ENCODE peak calls at places on chromosomes 7 and 10, in ten cellular contexts. K is fibroblast of lung, A is Karpas-422, Z is K562, E is GM23248, X is IMR-90, U is mammary epithelial cell, Y is neural progenitor cell, C is astrocyte, L is neuronal stem cell. T is an unnamed sample.

GRCh38 chr10:77583527-77583926 is 54.1 kb downstream of the KCNMA1 start:
- DNase-seq in A (no peak), U (peak; percentile 72), C (no peak), L (no peak), K (no peak), X (no peak), Y (no peak), Z (no peak), E (no peak), T (no peak)

GRCh38 chr10:95377950-95378349 is 87.1 kb upstream of the PDLIM1 start:
- DNase-seq in L (no peak), E (no peak), Z (no peak), X (no peak), Y (no peak), C (no peak), A (no peak), U (no peak), K (no peak), T (no peak)

GRCh38 chr7:134820295-134820694 is 40.9 kb downstream of the CALD1 start:
- DNase-seq in X (no peak), A (no peak), C (no peak), E (no peak), K (no peak), U (no peak), L (no peak), Y (no peak), Z (no peak), T (no peak)

GRCh38 chr7:140276001-140276400 is 99.2 kb upstream of the KDM7A start:
- DNase-seq in E (no peak), K (no peak), L (no peak), A (no peak), X (no peak), C (no peak), Z (no peak), Y (no peak), U (no peak), T (no peak)

GRCh38 chr7:117941138-117941810 is 68.0 kb upstream of the CTTNBP2 start:
- DNase-seq in X (peak; percentile 1), Y (no peak), C (no peak), K (peak; percentile 62), A (no peak), L (no peak), U (no peak), Z (peak; percentile 48), E (peak; percentile 0), T (peak; percentile 71)

GRCh38 chr7:132653364-132653930 is 77.2 kb upstream of the PLXNA4 start:
- DNase-seq in X (no peak), Y (no peak), K (no peak), U (no peak), E (no peak), Z (no peak), L (no peak), C (no peak), A (peak; percentile 55), T (peak; percentile 39)

GRCh38 chr7:110399421-110399820 is 691.5 kb upstream of the LRRN3 start:
- DNase-seq in Z (no peak), A (no peak), L (no peak), Y (no peak), X (peak; percentile 31), K (peak; percentile 36), C (no peak), U (no peak), E (peak; percentile 2), T (no peak)

GRCh38 chr7:158003441-158004122 is 584.0 kb downstream of the PTPRN2 start:
- DNase-seq in Y (no peak), X (no peak), A (no peak), K (no peak), C (no peak), E (no peak), U (no peak), Z (no peak), L (no peak), T (peak; percentile 57)

GRCh38 chr7:153943428-153944370 is 108.5 kb upstream of the DPP6 start:
- DNase-seq in A (no peak), K (no peak), X (no peak), Z (no peak), E (no peak), C (no peak), L (peak; percentile 12), U (no peak), Y (peak; percentile 28), T (no peak)
- H2AFZ ChIP-seq in A (no peak overlapping the region), K (no peak overlapping the region), X (no peak overlapping the region), Z (no peak overlapping the region), E (no peak overlapping the region), C (no peak overlapping the region), L (no peak overlapping the region), U (no peak overlapping the region), Y (peak overlapping the region; percentile 31), T (no peak overlapping the region)

DNA sequence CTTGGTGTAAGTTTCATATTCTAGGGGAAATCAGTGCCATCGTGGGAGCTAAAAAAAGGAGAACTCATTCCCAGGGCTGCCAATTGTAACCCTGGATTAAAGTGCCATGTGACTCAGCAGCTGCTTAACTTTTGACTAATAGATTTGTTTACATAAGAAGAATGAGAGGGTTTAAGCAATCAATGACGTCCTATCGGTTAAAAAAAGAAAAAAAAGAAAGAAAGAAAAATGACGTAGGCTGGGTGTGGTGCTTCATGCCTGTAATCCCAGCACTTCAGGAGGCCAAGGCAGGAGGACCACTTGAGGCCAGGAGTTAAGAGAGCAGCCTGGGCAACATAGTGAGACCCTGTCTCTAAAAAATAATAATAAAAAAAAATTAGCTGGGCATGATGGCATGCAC is 116.2 kb upstream of the AFAP1L2 start:
- DNase-seq in A (no peak), L (no peak), Y (no peak), K (peak; percentile 95), X (peak; percentile 92), C (peak; percentile 85), Z (no peak), U (peak; percentile 95), E (peak; percentile 84), T (no peak)
- H3K9ac ChIP-seq in A (no peak overlapping the region), L (no peak overlapping the region), Y (no peak overlapping the region), K (no peak overlapping the region), X (no peak overlapping the region), C (peak overlapping the region; percentile 3), Z (no peak overlapping the region), U (no peak overlapping the region), E (no peak overlapping the region), T (no peak overlapping the region)

DNA sequence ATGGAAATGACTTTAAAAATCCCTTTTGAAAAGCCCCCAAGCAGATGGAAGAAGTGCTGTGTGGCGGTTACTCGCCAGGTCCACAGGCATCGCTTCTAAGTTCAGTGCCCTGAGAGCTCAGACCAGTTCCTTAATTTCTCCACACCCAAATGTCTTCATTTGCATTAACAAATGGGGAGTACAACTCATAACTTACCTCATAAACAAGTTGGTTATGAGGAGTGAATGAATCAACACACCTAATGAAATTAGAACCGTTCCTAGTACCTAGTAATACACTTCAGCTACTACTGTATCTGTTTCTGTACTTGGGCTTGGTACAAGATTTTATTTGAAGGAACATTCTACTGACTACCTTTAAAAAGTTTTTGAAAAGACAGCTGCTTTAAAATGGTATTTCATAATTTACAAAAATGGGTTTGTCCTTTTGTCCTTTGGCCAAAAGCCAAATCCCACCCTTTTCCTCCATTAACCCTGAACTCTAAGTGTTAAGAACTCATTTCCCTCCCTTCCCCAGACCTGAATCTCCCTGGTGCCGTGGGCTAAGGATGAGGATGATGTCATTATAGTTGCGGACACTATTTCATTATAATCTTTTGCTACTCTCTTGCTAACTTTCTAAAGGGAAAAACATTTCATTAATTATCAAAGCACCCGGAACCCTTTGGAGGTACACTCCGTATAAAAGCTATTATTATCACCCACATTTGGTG is 221.5 kb upstream of the CELF2 start:
- DNase-seq in C (no peak), X (peak; percentile 38), U (no peak), E (peak; percentile 70), L (no peak), A (no peak), K (peak; percentile 73), Y (no peak), Z (no peak), T (no peak)
- H3K4me1 ChIP-seq in C (peaks cover 59% of the 10 kb centered on the region), X (peaks cover 25% of the 10 kb centered on the region), U (peaks cover 50% of the 10 kb centered on the region), E (peaks cover 46% of the 10 kb centered on the region), L (peaks cover 7% of the 10 kb centered on the region), A (no peaks in the 10 kb centered on the region), K (peaks cover 21% of the 10 kb centered on the region), Y (peaks cover 33% of the 10 kb centered on the region), Z (no peaks in the 10 kb centered on the region), T (no peaks in the 10 kb centered on the region)

DNA sequence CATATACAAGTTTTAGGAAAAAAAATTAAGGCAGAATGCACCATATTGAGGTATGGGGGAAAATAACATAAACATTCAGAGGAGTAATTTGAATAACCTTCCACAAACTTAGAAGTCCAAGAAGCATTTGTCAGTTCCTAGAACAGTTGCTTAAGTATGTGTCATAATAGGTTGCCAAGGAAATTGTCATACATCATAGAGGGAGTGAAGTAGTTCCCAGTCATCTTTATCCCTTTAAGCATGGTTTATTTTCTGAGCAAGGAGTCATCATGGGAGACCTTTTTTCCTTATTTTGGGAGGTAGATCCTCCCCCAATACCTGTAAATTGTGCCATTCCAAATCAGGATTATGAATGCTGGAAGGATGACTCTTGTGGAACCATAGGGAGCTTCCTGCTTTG is at the start of gene SSMEM1:
- DNase-seq in E (peak; percentile 92), Y (no peak), U (peak; percentile 69), K (peak; percentile 72), X (peak; percentile 84), L (no peak), Z (peak; percentile 77), A (no peak), C (peak; percentile 59), T (no peak)
- H2AFZ ChIP-seq in E (peak within 1 kb of the TSS; percentile 67), Y (no peak within 1 kb of the TSS), U (no peak within 1 kb of the TSS), K (no peak within 1 kb of the TSS), X (no peak within 1 kb of the TSS), L (peak within 1 kb of the TSS; percentile 46), Z (peak within 1 kb of the TSS; percentile 87), A (peak within 1 kb of the TSS; percentile 43), C (peak within 1 kb of the TSS; percentile 33), T (no peak within 1 kb of the TSS)

GRCh38 chr10:97683556-97684357 is 3.3 kb downstream of the AVPI1 start:
- DNase-seq in Y (no peak), U (peak; percentile 74), A (no peak), X (peak; percentile 70), E (peak; percentile 71), K (peak; percentile 66), L (no peak), Z (peak; percentile 29), C (peak; percentile 35), T (no peak)
- H3K9ac ChIP-seq in Y (no peak overlapping the region), U (peak overlapping the region; percentile 43), A (no peak overlapping the region), X (peak overlapping the region; percentile 80), E (peak overlapping the region; percentile 94), K (no peak overlapping the region), L (no peak overlapping the region), Z (peak overlapping the region; percentile 14), C (no peak overlapping the region), T (no peak overlapping the region)

GRCh38 chr10:71770255-71770654 is 3.1 kb downstream of the VSIR start:
- DNase-seq in X (peak; percentile 53), Y (no peak), K (no peak), C (no peak), L (no peak), E (peak; percentile 85), U (no peak), A (no peak), Z (no peak), T (no peak)
- H3K4me1 ChIP-seq in X (peaks cover 59% of the 10 kb centered on the region), Y (peaks cover 4% of the 10 kb centered on the region), K (peaks cover 57% of the 10 kb centered on the region), C (peaks cover 48% of the 10 kb centered on the region), L (peaks cover 4% of the 10 kb centered on the region), E (peaks cover 64% of the 10 kb centered on the region), U (peaks cover 78% of the 10 kb centered on the region), A (peaks cover 27% of the 10 kb centered on the region), Z (peaks cover 43% of the 10 kb centered on the region), T (peaks cover 23% of the 10 kb centered on the region)